ENCODE peak calls at places on chromosomes 6 and 20, in four cellular contexts. One of them, this sample, is unnamed. For H3K4me1, the result is how much of the 10 kb centered on the place peaks cover.

GRCh38 chr6:167441653-167442644 is 117.1 kb downstream of the TTLL2 start:
- DNase-seq in upper lobe of left lung: no peak
- DNase-seq in heart right ventricle: peak
- DNase-seq in A549: no peak
- DNase-seq in this sample: no peak

GRCh38 chr20:47493175-47493953 is 8.3 kb upstream of the NCOA3 start:
- DNase-seq in A549: peak
- DNase-seq in heart right ventricle: peak
- DNase-seq in upper lobe of left lung: no peak
- DNase-seq in this sample: peak

GRCh38 chr20:40010483-40010882 is 678.6 kb downstream of the MAFB start:
- DNase-seq in A549: no peak
- DNase-seq in heart right ventricle: no peak
- DNase-seq in upper lobe of left lung: no peak
- DNase-seq in this sample: no peak

GRCh38 chr6:167588181-167588919 is 238.4 kb upstream of the AFDN start:
- DNase-seq in A549: no peak
- DNase-seq in heart right ventricle: no peak
- DNase-seq in upper lobe of left lung: no peak
- DNase-seq in this sample: no peak

GRCh38 chr6:56891754-56892153 is 63.2 kb upstream of the BEND6 start:
- DNase-seq in heart right ventricle: no peak
- DNase-seq in A549: no peak
- DNase-seq in upper lobe of left lung: no peak
- DNase-seq in this sample: no peak

GRCh38 chr6:112827793-112828192 is 480.7 kb downstream of the RFPL4B start:
- DNase-seq in A549: no peak
- DNase-seq in heart right ventricle: peak
- DNase-seq in upper lobe of left lung: no peak
- DNase-seq in this sample: no peak

GRCh38 chr6:74705451-74705850 is 500.4 kb downstream of the COL12A1 start:
- DNase-seq in A549: no peak
- DNase-seq in upper lobe of left lung: no peak
- DNase-seq in heart right ventricle: no peak
- DNase-seq in this sample: no peak

GRCh38 chr6:156963712-156964700 is 186.8 kb downstream of the ARID1B start:
- DNase-seq in upper lobe of left lung: no peak
- DNase-seq in A549: no peak
- DNase-seq in heart right ventricle: no peak
- DNase-seq in this sample: no peak

GRCh38 chr6:100538086-100538485 is 73.4 kb upstream of the SIM1 start:
- DNase-seq in upper lobe of left lung: no peak
- DNase-seq in heart right ventricle: no peak
- DNase-seq in A549: no peak
- DNase-seq in this sample: no peak

GRCh38 chr20:44803383-44803941 is 6.9 kb downstream of the RIMS4 start:
- DNase-seq in heart right ventricle: no peak
- DNase-seq in upper lobe of left lung: peak
- DNase-seq in A549: no peak
- DNase-seq in this sample: no peak

GRCh38 chr6:20542927-20543602 is 8.8 kb downstream of the CDKAL1 start:
- DNase-seq in upper lobe of left lung: no peak
- DNase-seq in A549: no peak
- DNase-seq in heart right ventricle: no peak
- DNase-seq in this sample: no peak

GRCh38 chr20:62921119-62921687 is 5.1 kb downstream of the DIDO1 start:
- DNase-seq in heart right ventricle: peak
- DNase-seq in A549: peak
- DNase-seq in upper lobe of left lung: no peak
- DNase-seq in this sample: peak

GRCh38 chr6:147974376-147974775 is 368.3 kb upstream of the SASH1 start:
- DNase-seq in heart right ventricle: no peak
- DNase-seq in A549: no peak
- DNase-seq in upper lobe of left lung: no peak
- DNase-seq in this sample: no peak

GRCh38 chr6:169343886-169344525 is 90.4 kb upstream of the THBS2 start:
- DNase-seq in upper lobe of left lung: no peak
- DNase-seq in heart right ventricle: no peak
- DNase-seq in A549: no peak
- DNase-seq in this sample: no peak

GRCh38 chr20:20395856-20396600 is 28.1 kb downstream of the INSM1 start:
- DNase-seq in upper lobe of left lung: peak
- DNase-seq in heart right ventricle: no peak
- DNase-seq in A549: no peak
- DNase-seq in this sample: no peak

GRCh38 chr20:39112196-39112743 is 150.1 kb downstream of the DHX35 start:
- DNase-seq in heart right ventricle: peak
- DNase-seq in upper lobe of left lung: no peak
- DNase-seq in A549: peak
- DNase-seq in this sample: no peak

GRCh38 chr6:131250121-131250520 is 114.9 kb downstream of the AKAP7 start:
- DNase-seq in heart right ventricle: peak
- DNase-seq in upper lobe of left lung: no peak
- DNase-seq in A549: no peak
- DNase-seq in this sample: peak

GRCh38 chr6:95780037-95780436 is 202.7 kb downstream of the MANEA start:
- DNase-seq in A549: no peak
- DNase-seq in heart right ventricle: no peak
- DNase-seq in upper lobe of left lung: no peak
- DNase-seq in this sample: no peak

GRCh38 chr6:105282801-105283585 is 103.2 kb upstream of the POPDC3 start:
- DNase-seq in A549: no peak
- DNase-seq in upper lobe of left lung: peak
- DNase-seq in heart right ventricle: no peak
- DNase-seq in this sample: no peak

GRCh38 chr20:44010162-44010704 is 95.6 kb downstream of the TOX2 start:
- DNase-seq in heart right ventricle: no peak
- DNase-seq in A549: no peak
- DNase-seq in upper lobe of left lung: no peak
- DNase-seq in this sample: no peak

GRCh38 chr20:61887694-61888093 is 178.0 kb downstream of the TAF4 start:
- DNase-seq in upper lobe of left lung: peak
- DNase-seq in A549: no peak
- DNase-seq in heart right ventricle: no peak
- DNase-seq in this sample: no peak

GRCh38 chr6:44642870-44643522 is 255.5 kb downstream of the CDC5L start:
- DNase-seq in heart right ventricle: no peak
- DNase-seq in A549: no peak
- DNase-seq in upper lobe of left lung: no peak
- DNase-seq in this sample: peak

GRCh38 chr20:37318046-37318445 is 27.9 kb upstream of the SRC start:
- DNase-seq in upper lobe of left lung: no peak
- DNase-seq in A549: no peak
- DNase-seq in heart right ventricle: no peak
- DNase-seq in this sample: peak

GRCh38 chr6:54135665-54136370 is 24.6 kb downstream of the MLIP start:
- DNase-seq in A549: no peak
- DNase-seq in heart right ventricle: no peak
- DNase-seq in upper lobe of left lung: no peak
- DNase-seq in this sample: no peak

GRCh38 chr20:47843886-47844567 is 58.7 kb upstream of the SULF2 start:
- DNase-seq in upper lobe of left lung: no peak
- DNase-seq in A549: no peak
- DNase-seq in heart right ventricle: no peak
- DNase-seq in this sample: no peak

GRCh38 chr6:27809067-27809938 is 102.9 kb downstream of the OR2B2 start:
- DNase-seq in A549: no peak
- DNase-seq in heart right ventricle: no peak
- DNase-seq in upper lobe of left lung: no peak
- DNase-seq in this sample: no peak

GRCh38 chr6:134574491-134574890 is 256.6 kb upstream of the SGK1 start:
- DNase-seq in heart right ventricle: no peak
- DNase-seq in upper lobe of left lung: no peak
- DNase-seq in A549: no peak
- DNase-seq in this sample: no peak

GRCh38 chr6:14454467-14454763 is 336.8 kb downstream of the CD83 start:
- DNase-seq in A549: no peak
- DNase-seq in upper lobe of left lung: no peak
- DNase-seq in heart right ventricle: no peak
- DNase-seq in this sample: no peak

GRCh38 chr20:5845686-5846651 is 95.8 kb downstream of the SHLD1 start:
- DNase-seq in A549: no peak
- DNase-seq in heart right ventricle: no peak
- DNase-seq in upper lobe of left lung: no peak
- DNase-seq in this sample: no peak

GRCh38 chr6:69105288-69105687 is 470.2 kb downstream of the ADGRB3 start:
- DNase-seq in heart right ventricle: no peak
- DNase-seq in A549: no peak
- DNase-seq in upper lobe of left lung: no peak
- DNase-seq in this sample: no peak

GRCh38 chr20:5119435-5120188 is at the start of gene PCNA:
- DNase-seq in A549: peak
- DNase-seq in upper lobe of left lung: peak
- DNase-seq in heart right ventricle: peak
- DNase-seq in this sample: peak

GRCh38 chr6:79432726-79433125 is 104.5 kb downstream of the LCA5 start:
- DNase-seq in upper lobe of left lung: no peak
- DNase-seq in A549: no peak
- DNase-seq in heart right ventricle: no peak
- DNase-seq in this sample: no peak

GRCh38 chr6:63442870-63443269 is 123.1 kb upstream of the LGSN start:
- DNase-seq in A549: no peak
- DNase-seq in upper lobe of left lung: peak
- DNase-seq in heart right ventricle: no peak
- DNase-seq in this sample: no peak

GRCh38 chr6:63441266-63441956 is 121.6 kb upstream of the LGSN start:
- DNase-seq in A549: peak
- DNase-seq in upper lobe of left lung: peak
- DNase-seq in heart right ventricle: no peak
- DNase-seq in this sample: no peak

GRCh38 chr6:63437058-63437457 is 117.3 kb upstream of the LGSN start:
- DNase-seq in A549: no peak
- DNase-seq in upper lobe of left lung: no peak
- DNase-seq in heart right ventricle: no peak
- DNase-seq in this sample: no peak

GRCh38 chr6:63440594-63440993 is 120.8 kb upstream of the LGSN start:
- DNase-seq in heart right ventricle: no peak
- DNase-seq in A549: peak
- DNase-seq in upper lobe of left lung: no peak
- DNase-seq in this sample: no peak

DNA sequence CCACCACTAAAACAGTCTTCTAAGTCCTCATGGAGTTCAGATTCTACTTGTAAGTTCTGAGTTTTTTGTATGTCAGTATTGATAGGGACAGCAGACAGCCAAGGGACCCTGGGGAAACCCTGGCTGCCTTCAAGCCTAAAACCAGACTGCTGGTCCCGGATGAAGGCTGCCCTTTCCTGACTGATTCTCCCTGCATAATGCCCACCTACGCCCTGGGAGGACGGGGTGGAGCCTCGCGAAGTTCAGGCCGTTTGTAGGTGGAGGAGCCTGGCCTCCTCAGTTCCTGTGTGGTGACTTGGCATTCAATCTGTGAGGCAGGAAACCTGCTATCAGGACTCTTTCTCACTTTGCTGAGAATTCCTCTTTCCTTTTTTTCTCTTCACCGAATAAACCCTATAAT is 120.3 kb upstream of the LGSN start:
- DNase-seq in upper lobe of left lung: no peak
- DNase-seq in A549: peak
- DNase-seq in heart right ventricle: no peak
- DNase-seq in this sample: no peak
- H3K4me1 ChIP-seq in upper lobe of left lung: under half
- H3K4me1 ChIP-seq in A549: under half
- H3K4me1 ChIP-seq in heart right ventricle: under half
- H3K4me1 ChIP-seq in this sample: under half

GRCh38 chr6:159461998-159462397 is 231.0 kb downstream of the SOD2 start:
- DNase-seq in A549: no peak
- DNase-seq in upper lobe of left lung: no peak
- DNase-seq in heart right ventricle: no peak
- DNase-seq in this sample: no peak
- TF ChIP-seq CTCF in A549: no peak
- TF ChIP-seq CTCF in upper lobe of left lung: no peak
- TF ChIP-seq CTCF in heart right ventricle: no peak
- TF ChIP-seq CTCF in this sample: no peak

GRCh38 chr6:41622210-41622990 is 15.9 kb upstream of the MDFI start:
- DNase-seq in upper lobe of left lung: no peak
- DNase-seq in A549: no peak
- DNase-seq in heart right ventricle: no peak
- DNase-seq in this sample: no peak
- H3K4me1 ChIP-seq in upper lobe of left lung: under half
- H3K4me1 ChIP-seq in A549: under half
- H3K4me1 ChIP-seq in heart right ventricle: under half
- H3K4me1 ChIP-seq in this sample: under half

GRCh38 chr6:1497593-1498105 is 108.3 kb downstream of the FOXF2 start:
- DNase-seq in heart right ventricle: peak
- DNase-seq in A549: no peak
- DNase-seq in upper lobe of left lung: no peak
- DNase-seq in this sample: no peak

GRCh38 chr6:1500874-1501273 is 108.8 kb upstream of the FOXC1 start:
- DNase-seq in A549: no peak
- DNase-seq in upper lobe of left lung: no peak
- DNase-seq in heart right ventricle: no peak
- DNase-seq in this sample: no peak

GRCh38 chr6:1499798-1500197 is 109.9 kb upstream of the FOXC1 start:
- DNase-seq in heart right ventricle: no peak
- DNase-seq in A549: no peak
- DNase-seq in upper lobe of left lung: no peak
- DNase-seq in this sample: no peak

GRCh38 chr6:1496836-1497592 is 107.6 kb downstream of the FOXF2 start:
- DNase-seq in upper lobe of left lung: no peak
- DNase-seq in A549: no peak
- DNase-seq in heart right ventricle: no peak
- DNase-seq in this sample: no peak

GRCh38 chr6:1498491-1499113 is 109.2 kb downstream of the FOXF2 start:
- DNase-seq in upper lobe of left lung: no peak
- DNase-seq in heart right ventricle: no peak
- DNase-seq in A549: no peak
- DNase-seq in this sample: no peak
- TF ChIP-seq CTCF in upper lobe of left lung: no peak
- TF ChIP-seq CTCF in heart right ventricle: no peak
- TF ChIP-seq CTCF in A549: no peak
- TF ChIP-seq CTCF in this sample: no peak

GRCh38 chr6:159837511-159837910 is 37.4 kb downstream of the PNLDC1 start:
- DNase-seq in heart right ventricle: no peak
- DNase-seq in A549: no peak
- DNase-seq in upper lobe of left lung: no peak
- DNase-seq in this sample: no peak
- H3K4me1 ChIP-seq in heart right ventricle: under half
- H3K4me1 ChIP-seq in A549: under half
- H3K4me1 ChIP-seq in upper lobe of left lung: under half
- H3K4me1 ChIP-seq in this sample: under half

GRCh38 chr6:106803188-106803587 is 171.3 kb downstream of the CD24 start:
- DNase-seq in upper lobe of left lung: no peak
- DNase-seq in heart right ventricle: no peak
- DNase-seq in A549: no peak
- DNase-seq in this sample: no peak

GRCh38 chr6:106805771-106806170 is 168.8 kb downstream of the CD24 start:
- DNase-seq in upper lobe of left lung: peak
- DNase-seq in heart right ventricle: no peak
- DNase-seq in A549: no peak
- DNase-seq in this sample: no peak

GRCh38 chr6:106802141-106802540 is 172.4 kb downstream of the CD24 start:
- DNase-seq in A549: no peak
- DNase-seq in heart right ventricle: no peak
- DNase-seq in upper lobe of left lung: no peak
- DNase-seq in this sample: no peak

GRCh38 chr6:106804238-106805016 is 170.1 kb downstream of the CD24 start:
- DNase-seq in A549: no peak
- DNase-seq in heart right ventricle: no peak
- DNase-seq in upper lobe of left lung: no peak
- DNase-seq in this sample: no peak

GRCh38 chr6:106805017-106805335 is 169.6 kb downstream of the CD24 start:
- DNase-seq in upper lobe of left lung: no peak
- DNase-seq in heart right ventricle: no peak
- DNase-seq in A549: no peak
- DNase-seq in this sample: no peak
- TF ChIP-seq CTCF in upper lobe of left lung: no peak
- TF ChIP-seq CTCF in heart right ventricle: no peak
- TF ChIP-seq CTCF in A549: no peak
- TF ChIP-seq CTCF in this sample: no peak